ENCODE peak calls at places on chromosome 22, in nine cellular contexts. U, D, R, W, B, S, X, P and V are unnamed samples.

GRCh38 chr22:23177197-23177596 is 3.1 kb upstream of the BCR start:
- DNase-seq in S (no peak), U (no peak), R (no peak), X (no peak), B (no peak), P (no peak), D (no peak), W (no peak), V (peak; percentile 57)

GRCh38 chr22:24506802-24507438 is 11.8 kb downstream of the UPB1 start:
- DNase-seq in P (peak; percentile 66), U (no peak), W (peak; percentile 35), B (no peak), D (no peak), X (no peak), S (no peak), R (no peak), V (no peak)

GRCh38 chr22:36546092-36546804 is 17.3 kb upstream of the EIF3D start:
- DNase-seq in P (peak; percentile 23), X (peak; percentile 57), W (peak; percentile 42), D (no peak), U (peak; percentile 47), B (no peak), S (no peak), R (no peak), V (peak; percentile 68)

GRCh38 chr22:28594784-28595324 is 84.8 kb downstream of the TTC28 start:
- DNase-seq in U (peak; percentile 76), B (no peak), X (peak; percentile 88), P (peak; percentile 63), S (no peak), W (peak; percentile 81), R (peak; percentile 34), D (no peak), V (peak; percentile 44)

GRCh38 chr22:49179175-49179574 is 648.5 kb downstream of the BRD1 start:
- DNase-seq in B (no peak), D (no peak), U (no peak), S (no peak), W (no peak), R (no peak), X (no peak), P (no peak), V (no peak)

GRCh38 chr22:41596776-41597634 is 7.4 kb upstream of the PMM1 start:
- DNase-seq in B (peak; percentile 70), W (peak; percentile 47), S (peak; percentile 69), P (peak; percentile 57), D (no peak), U (peak; percentile 41), R (peak; percentile 66), X (peak; percentile 58), V (no peak)

GRCh38 chr22:41576877-41577276 is 12.8 kb downstream of the PMM1 start:
- DNase-seq in R (peak; percentile 43), D (no peak), U (peak; percentile 53), B (peak; percentile 62), W (peak; percentile 40), X (peak; percentile 41), P (peak; percentile 39), S (no peak), V (peak; percentile 78)

GRCh38 chr22:31829505-31829904 is 75.7 kb downstream of the DEPDC5 start:
- DNase-seq in D (peak; percentile 73), U (peak; percentile 89), W (peak; percentile 91), S (peak; percentile 42), P (peak; percentile 96), R (peak; percentile 98), B (peak; percentile 50), X (peak; percentile 90), V (no peak)

GRCh38 chr22:45155050-45155840 is 8.5 kb upstream of the NUP50 start:
- DNase-seq in P (no peak), D (no peak), S (no peak), B (no peak), W (peak; percentile 91), R (no peak), U (peak; percentile 16), X (peak; percentile 32), V (no peak)

GRCh38 chr22:45026511-45026910 is 16.7 kb upstream of the PHF21B start:
- DNase-seq in X (no peak), W (no peak), S (no peak), B (no peak), P (no peak), D (no peak), R (no peak), U (no peak), V (no peak)

GRCh38 chr22:31556627-31557203 is 60.4 kb downstream of the SFI1 start:
- DNase-seq in W (peak; percentile 44), P (peak; percentile 26), U (peak; percentile 45), B (no peak), R (peak; percentile 11), X (peak; percentile 62), D (no peak), S (no peak), V (no peak)

GRCh38 chr22:19761022-19761499 is 483 bp downstream of the TBX1 start:
- DNase-seq in P (no peak), W (no peak), S (no peak), R (no peak), X (no peak), D (no peak), B (no peak), U (no peak), V (no peak)

GRCh38 chr22:19760652-19761002 is at the start of gene TBX1:
- DNase-seq in X (no peak), U (no peak), W (no peak), R (no peak), D (no peak), B (no peak), P (no peak), S (no peak), V (no peak)

GRCh38 chr22:19759994-19760651 is 455 bp upstream of the TBX1 start:
- DNase-seq in R (no peak), D (no peak), B (no peak), X (no peak), P (no peak), U (no peak), S (no peak), W (no peak), V (no peak)

GRCh38 chr22:19762315-19763140 is 1.9 kb downstream of the TBX1 start:
- DNase-seq in W (peak; percentile 38), X (no peak), B (no peak), P (peak; percentile 40), R (no peak), S (no peak), U (no peak), D (no peak), V (no peak)

GRCh38 chr22:19761500-19762314 is 1.1 kb downstream of the TBX1 start:
- DNase-seq in B (no peak), R (no peak), X (no peak), S (no peak), U (no peak), P (peak; percentile 31), W (peak; percentile 36), D (no peak), V (no peak)
- H3K4me3 ChIP-seq in B (no peak overlapping the region), R (no peak overlapping the region), X (peak overlapping the region; percentile 41), S (no peak overlapping the region), U (no peak overlapping the region), P (peak overlapping the region; percentile 66), W (peak overlapping the region; percentile 74), D (no peak overlapping the region), V (no peak overlapping the region)

GRCh38 chr22:38698407-38699094 is 2.2 kb downstream of the JOSD1 start:
- DNase-seq in P (no peak), X (no peak), S (no peak), U (no peak), D (no peak), B (no peak), W (no peak), R (no peak), V (no peak)
- H3K4me3 ChIP-seq in P (peak overlapping the region; percentile 85), X (peak overlapping the region; percentile 87), S (peak overlapping the region; percentile 97), U (peak overlapping the region; percentile 79), D (peak overlapping the region; percentile 79), B (peak overlapping the region; percentile 68), W (peak overlapping the region; percentile 81), R (peak overlapping the region; percentile 57), V (peak overlapping the region; percentile 88)

DNA sequence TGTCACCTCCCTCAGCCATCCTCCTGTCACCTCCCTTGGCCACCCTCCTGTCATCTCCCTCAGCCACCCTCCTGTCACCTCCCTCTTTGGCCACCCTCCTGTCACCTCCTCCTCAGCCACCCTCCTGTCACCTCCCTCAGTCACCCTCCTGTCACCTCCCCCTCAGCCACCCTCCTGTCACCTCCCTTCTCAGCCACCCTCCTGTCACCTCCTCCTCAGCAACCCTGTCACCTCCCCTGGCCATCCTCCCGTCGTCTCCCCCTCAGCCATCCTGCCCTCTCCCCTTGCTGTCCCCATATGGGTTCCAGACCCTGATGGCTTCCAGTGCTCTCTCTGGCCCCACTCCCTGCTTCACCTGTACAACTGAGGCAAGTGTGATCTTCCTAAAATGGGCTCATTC is 61.8 kb downstream of the SCUBE1 start:
- DNase-seq in X (no peak), U (no peak), B (no peak), D (no peak), S (no peak), W (no peak), P (no peak), R (no peak), V (no peak)
- H3K4me3 ChIP-seq in X (no peak overlapping the region), U (no peak overlapping the region), B (no peak overlapping the region), D (no peak overlapping the region), S (no peak overlapping the region), W (no peak overlapping the region), P (no peak overlapping the region), R (no peak overlapping the region), V (no peak overlapping the region)

GRCh38 chr22:33853200-33854097 is 66.8 kb downstream of the LARGE1 start:
- DNase-seq in B (peak; percentile 81), D (no peak), U (peak; percentile 83), S (peak; percentile 60), X (peak; percentile 78), P (peak; percentile 48), R (peak; percentile 71), W (peak; percentile 77), V (no peak)
- H3K4me3 ChIP-seq in B (peak overlapping the region; percentile 35), D (peak overlapping the region; percentile 27), U (peak overlapping the region; percentile 46), S (peak overlapping the region; percentile 42), X (peak overlapping the region; percentile 65), P (peak overlapping the region; percentile 41), R (peak overlapping the region; percentile 47), W (peak overlapping the region; percentile 77), V (no peak overlapping the region)

GRCh38 chr22:11628651-11629511 is 3899.1 kb upstream of the OR11H1 start:
- DNase-seq in R (no peak), S (no peak), X (no peak), W (no peak), U (no peak), B (no peak), D (peak; percentile 77), P (no peak), V (no peak)
- H3K4me3 ChIP-seq in R (no peak overlapping the region), S (no peak overlapping the region), X (no peak overlapping the region), W (no peak overlapping the region), U (no peak overlapping the region), B (no peak overlapping the region), D (no peak overlapping the region), P (no peak overlapping the region), V (no peak overlapping the region)

GRCh38 chr22:20979940-20980453 is 2.1 kb upstream of the LZTR1 start:
- DNase-seq in P (no peak), S (no peak), U (no peak), D (no peak), W (no peak), B (no peak), R (no peak), X (no peak), V (no peak)
- H3K4me3 ChIP-seq in P (peak overlapping the region; percentile 11), S (peak overlapping the region; percentile 4), U (peak overlapping the region; percentile 14), D (no peak overlapping the region), W (peak overlapping the region; percentile 22), B (peak overlapping the region; percentile 37), R (no peak overlapping the region), X (no peak overlapping the region), V (no peak overlapping the region)